ENCODE peak calls at places on chromosome 14, in four cellular contexts. H, C, D and R are unnamed samples.

GRCh38 chr14:103551338-103551762 is 11.1 kb downstream of the BAG5 start:
- DNase-seq in H (peak), C (no peak), D (no peak), R (no peak)

GRCh38 chr14:24403294-24404013 is 4.7 kb downstream of the NYNRIN start:
- DNase-seq in H (peak), C (no peak), D (no peak), R (peak)

GRCh38 chr14:22272408-22272807 is 316.6 kb downstream of the DAD1 start:
- DNase-seq in H (no peak), C (no peak), D (no peak), R (no peak)

GRCh38 chr14:61153436-61153835 is 127.7 kb downstream of the TMEM30B start:
- DNase-seq in H (no peak), C (no peak), D (no peak), R (no peak)

GRCh38 chr14:67373347-67373746 is 13.2 kb downstream of the EIF2S1 start:
- DNase-seq in H (no peak), C (no peak), D (no peak), R (no peak)

GRCh38 chr14:51357250-51357649 is 117.2 kb downstream of the TMX1 start:
- DNase-seq in H (no peak), C (no peak), D (no peak), R (no peak)

GRCh38 chr14:55707365-55707804 is 127.4 kb downstream of the KTN1 start:
- DNase-seq in H (peak), C (no peak), D (no peak), R (peak)

GRCh38 chr14:100890451-100890850 is 13.1 kb downstream of the RTL1 start:
- DNase-seq in H (no peak), C (no peak), D (no peak), R (no peak)

GRCh38 chr14:71606575-71606974 is 325.7 kb upstream of the RGS6 start:
- DNase-seq in H (no peak), C (no peak), D (no peak), R (no peak)

GRCh38 chr14:23071244-23071974 is 14.1 kb upstream of the CDH24 start:
- DNase-seq in H (peak), C (peak), D (peak), R (peak)

GRCh38 chr14:84390010-84390409 is 1139.9 kb upstream of the FLRT2 start:
- DNase-seq in H (no peak), C (no peak), D (no peak), R (no peak)

GRCh38 chr14:104085032-104085888 is at the start of gene ASPG:
- DNase-seq in H (no peak), C (no peak), D (no peak), R (no peak)

GRCh38 chr14:64649383-64649998 is 54.7 kb upstream of the PLEKHG3 start:
- DNase-seq in H (no peak), C (no peak), D (no peak), R (no peak)

GRCh38 chr14:87491816-87492215 is 501.2 kb downstream of the GALC start:
- DNase-seq in H (no peak), C (no peak), D (no peak), R (no peak)

GRCh38 chr14:96783306-96784224 is 13.6 kb upstream of the VRK1 start:
- DNase-seq in H (no peak), C (no peak), D (no peak), R (peak)

GRCh38 chr14:22334627-22335026 is 254.4 kb downstream of the DAD1 start:
- DNase-seq in H (no peak), C (no peak), D (no peak), R (no peak)

GRCh38 chr14:104557086-104557485 is 22.5 kb upstream of the C14orf180 start:
- DNase-seq in H (no peak), C (no peak), D (no peak), R (no peak)

GRCh38 chr14:72855913-72856312 is 38.0 kb downstream of the DPF3 start:
- DNase-seq in H (peak), C (no peak), D (no peak), R (peak)

GRCh38 chr14:100294213-100294962 is 11.9 kb downstream of the SLC25A29 start:
- DNase-seq in H (no peak), C (no peak), D (no peak), R (no peak)

GRCh38 chr14:64232095-64232830 is 61.9 kb downstream of the ESR2 start:
- DNase-seq in H (no peak), C (no peak), D (no peak), R (no peak)

GRCh38 chr14:81157431-81157830 is 63.3 kb downstream of the GTF2A1 start:
- DNase-seq in H (no peak), C (no peak), D (no peak), R (no peak)

GRCh38 chr14:53391631-53392030 is 238.5 kb upstream of the DDHD1 start:
- DNase-seq in H (no peak), C (no peak), D (no peak), R (no peak)

GRCh38 chr14:76456200-76456599 is 80.3 kb downstream of the ESRRB start:
- DNase-seq in H (peak), C (no peak), D (peak), R (peak)

GRCh38 chr14:30330452-30330851 is 228.5 kb upstream of the G2E3 start:
- DNase-seq in H (no peak), C (no peak), D (no peak), R (no peak)

GRCh38 chr14:97290065-97290464 is 492.9 kb downstream of the VRK1 start:
- DNase-seq in H (no peak), C (no peak), D (no peak), R (no peak)

GRCh38 chr14:97458302-97459137 is 661.3 kb downstream of the VRK1 start:
- DNase-seq in H (peak), C (peak), D (peak), R (peak)

GRCh38 chr14:51507556-51508511 is 143.9 kb upstream of the FRMD6 start:
- DNase-seq in H (peak), C (no peak), D (no peak), R (peak)

GRCh38 chr14:76763362-76764041 is 2.2 kb downstream of the VASH1 start:
- DNase-seq in H (peak), C (no peak), D (no peak), R (peak)

GRCh38 chr14:53962954-53963490 is 6.4 kb upstream of the BMP4 start:
- DNase-seq in H (no peak), C (no peak), D (no peak), R (no peak)

GRCh38 chr14:37973031-37973908 is 234.4 kb upstream of the SSTR1 start:
- DNase-seq in H (no peak), C (no peak), D (no peak), R (no peak)

GRCh38 chr14:98912655-98913054 is 359.3 kb downstream of the BCL11B start:
- DNase-seq in H (no peak), C (no peak), D (no peak), R (no peak)

GRCh38 chr14:102525213-102526143 is 15.9 kb upstream of the ANKRD9 start:
- DNase-seq in H (peak), C (no peak), D (no peak), R (peak)

GRCh38 chr14:44657688-44658388 is 150.8 kb upstream of the FSCB start:
- DNase-seq in H (peak), C (no peak), D (no peak), R (peak)

GRCh38 chr14:93912785-93913184 is 14.4 kb upstream of the FAM181A start:
- DNase-seq in H (no peak), C (no peak), D (no peak), R (no peak)

GRCh38 chr14:51491776-51492175 is 159.9 kb upstream of the FRMD6 start:
- DNase-seq in H (no peak), C (no peak), D (no peak), R (no peak)

GRCh38 chr14:79555429-79555828 is 655.9 kb downstream of the DIO2 start:
- DNase-seq in H (no peak), C (no peak), D (no peak), R (no peak)

GRCh38 chr14:91230363-91231035 is 14.0 kb downstream of the GPR68 start:
- DNase-seq in H (peak), C (no peak), D (no peak), R (no peak)

GRCh38 chr14:100446572-100446971 is 123.4 kb downstream of the SLC25A47 start:
- DNase-seq in H (no peak), C (no peak), D (no peak), R (no peak)

GRCh38 chr14:73259837-73260236 is 22.5 kb downstream of the PAPLN start:
- DNase-seq in H (no peak), C (no peak), D (no peak), R (no peak)